ENCODE peak calls at places on chromosomes 2 and 18, in six cellular contexts. H, Q, U, V, X and C are unnamed samples. For H3K4me1, the result is how much of the 10 kb centered on the place peaks cover.

GRCh38 chr2:38658613-38659012 is 7.3 kb upstream of the GALM start:
- DNase-seq in X (no peak), U (no peak), Q (no peak), H (no peak), V (no peak), C (no peak)

GRCh38 chr2:96116879-96117533 is 635 bp upstream of the ADRA2B start:
- DNase-seq in H (peak), U (peak), V (peak), X (no peak), Q (peak), C (peak)

GRCh38 chr18:53792762-53793161 is 431.7 kb downstream of the MBD2 start:
- DNase-seq in U (no peak), Q (no peak), X (no peak), H (no peak), V (no peak), C (no peak)

GRCh38 chr2:71786291-71787107 is 333.1 kb downstream of the DYSF start:
- DNase-seq in Q (peak), X (no peak), V (no peak), H (no peak), U (no peak), C (no peak)

GRCh38 chr2:77232909-77233308 is 289.3 kb downstream of the LRRTM4 start:
- DNase-seq in H (no peak), V (no peak), X (no peak), U (no peak), Q (no peak), C (no peak)

GRCh38 chr2:220779918-220780317 is 792.2 kb downstream of the EPHA4 start:
- DNase-seq in X (no peak), V (no peak), U (no peak), Q (no peak), H (no peak), C (no peak)

GRCh38 chr18:28045176-28045810 is 131.6 kb downstream of the CDH2 start:
- DNase-seq in H (no peak), Q (no peak), V (no peak), X (no peak), U (no peak), C (no peak)

GRCh38 chr2:52347292-52347691 is 1315.4 kb upstream of the NRXN1 start:
- DNase-seq in V (no peak), H (no peak), U (no peak), Q (no peak), X (no peak), C (no peak)

GRCh38 chr2:67451086-67451832 is 54.1 kb downstream of the ETAA1 start:
- DNase-seq in X (no peak), V (no peak), U (peak), H (peak), Q (no peak), C (no peak)

GRCh38 chr18:10169064-10169562 is 255.3 kb downstream of the VAPA start:
- DNase-seq in X (no peak), V (no peak), U (peak), H (no peak), Q (no peak), C (no peak)

DNA sequence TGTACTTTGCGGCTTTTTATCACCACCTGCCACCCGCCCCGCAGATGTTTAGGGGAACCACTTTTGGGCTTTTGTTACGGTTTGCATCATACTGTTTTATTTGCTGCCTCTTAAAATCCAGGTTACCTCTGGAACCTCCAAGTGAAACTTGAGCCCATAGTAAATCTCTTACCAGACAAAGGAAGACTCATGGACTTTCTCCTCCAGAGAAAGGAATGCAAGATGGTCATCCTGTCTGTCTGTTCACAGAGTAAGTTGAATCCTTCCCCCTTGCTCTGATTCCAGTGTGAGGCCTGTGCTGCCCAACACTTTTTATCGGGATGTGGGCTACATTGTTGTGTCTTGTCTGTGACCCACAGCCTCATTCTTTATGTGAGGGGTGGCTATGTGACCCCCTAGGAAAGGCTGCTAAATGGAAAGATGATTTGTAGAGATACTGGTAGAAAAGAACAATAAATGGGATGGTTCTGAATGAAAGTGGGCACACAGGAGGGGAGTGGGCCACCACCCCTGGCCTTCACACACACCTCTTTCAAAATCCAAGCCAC is 23.3 kb downstream of the RMC1 start:
- DNase-seq in Q (no peak), U (no peak), X (no peak), V (no peak), H (no peak), C (no peak)
- H3K27ac ChIP-seq in Q (no peak), U (no peak), X (no peak), V (no peak), H (no peak), C (no peak)

GRCh38 chr2:55050133-55050994 is at the start of gene RTN4:
- DNase-seq in X (peak), U (peak), H (peak), V (peak), Q (peak), C (peak)

GRCh38 chr2:55048514-55048924 is 1.7 kb downstream of the RTN4 start:
- DNase-seq in U (no peak), Q (peak), V (no peak), H (peak), X (peak), C (no peak)

GRCh38 chr2:55049794-55050132 is 488 bp downstream of the RTN4 start:
- DNase-seq in X (no peak), Q (no peak), H (peak), V (no peak), U (no peak), C (no peak)

GRCh38 chr2:55047677-55048299 is 2.5 kb downstream of the RTN4 start:
- DNase-seq in X (no peak), V (no peak), H (peak), Q (no peak), U (no peak), C (no peak)

GRCh38 chr2:55048925-55049793 is 1.1 kb downstream of the RTN4 start:
- DNase-seq in H (peak), U (peak), Q (peak), X (peak), V (peak), C (peak)
- TF ChIP-seq POLR2A in H (peak), U (no peak), Q (peak), X (no peak), V (peak), C (peak)

DNA sequence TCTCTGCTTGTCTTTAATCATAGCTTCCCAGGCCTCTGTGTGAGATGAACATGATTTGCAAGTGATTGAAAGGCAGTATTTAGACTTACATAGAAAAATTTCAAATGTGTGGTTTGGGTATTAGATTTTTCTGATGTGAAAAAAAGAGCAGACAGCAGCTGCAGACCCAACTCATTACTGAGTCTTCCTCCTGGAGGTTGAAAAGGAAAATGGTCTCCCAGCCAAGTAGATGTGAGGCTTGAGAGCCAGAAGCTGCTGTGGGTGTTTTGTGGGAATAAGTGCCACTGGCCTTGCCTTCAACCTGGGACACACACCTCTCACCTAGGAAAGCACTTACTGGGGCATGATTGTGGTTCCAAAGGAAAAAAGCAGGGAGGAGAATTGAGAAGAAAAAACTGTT is 92.5 kb downstream of the KCTD18 start:
- DNase-seq in V (no peak), Q (no peak), X (no peak), U (no peak), H (no peak), C (no peak)
- H3K4me1 ChIP-seq in V (under half), Q (under half), X (under half), U (under half), H (under half), C (under half)

GRCh38 chr2:9463698-9464034 is 10.7 kb upstream of the IAH1 start:
- DNase-seq in H (no peak), X (no peak), U (no peak), Q (no peak), V (no peak), C (no peak)

GRCh38 chr2:9465170-9465569 is 9.2 kb upstream of the IAH1 start:
- DNase-seq in Q (no peak), X (no peak), U (no peak), H (no peak), V (no peak), C (no peak)

GRCh38 chr2:9462313-9462712 is 12.0 kb upstream of the IAH1 start:
- DNase-seq in V (no peak), X (no peak), U (no peak), Q (no peak), H (no peak), C (no peak)

GRCh38 chr2:9462872-9463697 is 11.3 kb upstream of the IAH1 start:
- DNase-seq in U (no peak), V (no peak), H (no peak), X (no peak), Q (no peak), C (no peak)

GRCh38 chr2:9460441-9461017 is 13.8 kb upstream of the IAH1 start:
- DNase-seq in U (no peak), Q (no peak), X (no peak), V (no peak), H (no peak), C (no peak)
- H3K27ac ChIP-seq in U (no peak), Q (no peak), X (no peak), V (no peak), H (no peak), C (no peak)

GRCh38 chr2:46146866-46147502 is 150.2 kb upstream of the EPAS1 start:
- DNase-seq in Q (no peak), X (no peak), H (no peak), U (no peak), V (no peak), C (no peak)
- TF ChIP-seq POLR2A in Q (no peak), X (no peak), H (no peak), U (no peak), V (no peak), C (no peak)